ENCODE peak calls at places on chromosomes 2 and 18, in five cellular contexts. One of them, this sample, is unnamed.

GRCh38 chr2:42086500-42086953 is 38.7 kb downstream of the PKDCC start:
- DNase-seq in stimulated activated CD8-positive, alpha-beta memory T cell treated with anti-CD3 and anti-CD28 coated beads, Interleukin-4, amount 100 ng/mL, for 4 hours: no peak
- DNase-seq in Calu3: peak; percentile 60
- DNase-seq in stimulated activated effector memory CD8-positive, alpha-beta T cell treated with anti-CD3 and anti-CD28 coated beads, Interleukin-12 subunit alpha, Interleukin-12 subunit beta, amount 100 ng/mL, for 72 hours: peak; percentile 70
- DNase-seq in Ammon's horn: peak; percentile 84
- DNase-seq in this sample: peak; percentile 69

GRCh38 chr2:189516546-189516945 is 64.0 kb downstream of the SLC40A1 start:
- DNase-seq in stimulated activated CD8-positive, alpha-beta memory T cell treated with anti-CD3 and anti-CD28 coated beads, Interleukin-4, amount 100 ng/mL, for 4 hours: no peak
- DNase-seq in Calu3: no peak
- DNase-seq in stimulated activated effector memory CD8-positive, alpha-beta T cell treated with anti-CD3 and anti-CD28 coated beads, Interleukin-12 subunit alpha, Interleukin-12 subunit beta, amount 100 ng/mL, for 72 hours: no peak
- DNase-seq in Ammon's horn: no peak
- DNase-seq in this sample: no peak

GRCh38 chr2:216651370-216651881 is 18.2 kb downstream of the IGFBP2 start:
- DNase-seq in stimulated activated CD8-positive, alpha-beta memory T cell treated with anti-CD3 and anti-CD28 coated beads, Interleukin-4, amount 100 ng/mL, for 4 hours: no peak
- DNase-seq in Calu3: peak; percentile 70
- DNase-seq in stimulated activated effector memory CD8-positive, alpha-beta T cell treated with anti-CD3 and anti-CD28 coated beads, Interleukin-12 subunit alpha, Interleukin-12 subunit beta, amount 100 ng/mL, for 72 hours: no peak
- DNase-seq in Ammon's horn: no peak
- DNase-seq in this sample: no peak

GRCh38 chr2:174599310-174599941 is 1.8 kb upstream of the WIPF1 start:
- DNase-seq in stimulated activated CD8-positive, alpha-beta memory T cell treated with anti-CD3 and anti-CD28 coated beads, Interleukin-4, amount 100 ng/mL, for 4 hours: no peak
- DNase-seq in Calu3: no peak
- DNase-seq in stimulated activated effector memory CD8-positive, alpha-beta T cell treated with anti-CD3 and anti-CD28 coated beads, Interleukin-12 subunit alpha, Interleukin-12 subunit beta, amount 100 ng/mL, for 72 hours: peak; percentile 45
- DNase-seq in Ammon's horn: no peak
- DNase-seq in this sample: no peak

GRCh38 chr2:189129971-189130370 is 49.6 kb downstream of the COL5A2 start:
- DNase-seq in stimulated activated CD8-positive, alpha-beta memory T cell treated with anti-CD3 and anti-CD28 coated beads, Interleukin-4, amount 100 ng/mL, for 4 hours: no peak
- DNase-seq in Calu3: no peak
- DNase-seq in stimulated activated effector memory CD8-positive, alpha-beta T cell treated with anti-CD3 and anti-CD28 coated beads, Interleukin-12 subunit alpha, Interleukin-12 subunit beta, amount 100 ng/mL, for 72 hours: no peak
- DNase-seq in Ammon's horn: no peak
- DNase-seq in this sample: peak; percentile 24

GRCh38 chr2:173086518-173087213 is 11.0 kb downstream of the MAP3K20 start:
- DNase-seq in stimulated activated CD8-positive, alpha-beta memory T cell treated with anti-CD3 and anti-CD28 coated beads, Interleukin-4, amount 100 ng/mL, for 4 hours: no peak
- DNase-seq in Calu3: no peak
- DNase-seq in stimulated activated effector memory CD8-positive, alpha-beta T cell treated with anti-CD3 and anti-CD28 coated beads, Interleukin-12 subunit alpha, Interleukin-12 subunit beta, amount 100 ng/mL, for 72 hours: no peak
- DNase-seq in Ammon's horn: no peak
- DNase-seq in this sample: no peak

GRCh38 chr2:97857553-97857952 is 138.2 kb downstream of the TMEM131 start:
- DNase-seq in stimulated activated CD8-positive, alpha-beta memory T cell treated with anti-CD3 and anti-CD28 coated beads, Interleukin-4, amount 100 ng/mL, for 4 hours: no peak
- DNase-seq in Calu3: no peak
- DNase-seq in stimulated activated effector memory CD8-positive, alpha-beta T cell treated with anti-CD3 and anti-CD28 coated beads, Interleukin-12 subunit alpha, Interleukin-12 subunit beta, amount 100 ng/mL, for 72 hours: no peak
- DNase-seq in Ammon's horn: no peak
- DNase-seq in this sample: no peak

GRCh38 chr18:26394047-26394654 is 154.2 kb downstream of the KCTD1 start:
- DNase-seq in stimulated activated CD8-positive, alpha-beta memory T cell treated with anti-CD3 and anti-CD28 coated beads, Interleukin-4, amount 100 ng/mL, for 4 hours: no peak
- DNase-seq in Calu3: no peak
- DNase-seq in stimulated activated effector memory CD8-positive, alpha-beta T cell treated with anti-CD3 and anti-CD28 coated beads, Interleukin-12 subunit alpha, Interleukin-12 subunit beta, amount 100 ng/mL, for 72 hours: no peak
- DNase-seq in Ammon's horn: no peak
- DNase-seq in this sample: no peak

GRCh38 chr2:217795706-217796465 is 206.9 kb downstream of the TNS1 start:
- DNase-seq in stimulated activated CD8-positive, alpha-beta memory T cell treated with anti-CD3 and anti-CD28 coated beads, Interleukin-4, amount 100 ng/mL, for 4 hours: no peak
- DNase-seq in Calu3: no peak
- DNase-seq in stimulated activated effector memory CD8-positive, alpha-beta T cell treated with anti-CD3 and anti-CD28 coated beads, Interleukin-12 subunit alpha, Interleukin-12 subunit beta, amount 100 ng/mL, for 72 hours: no peak
- DNase-seq in Ammon's horn: no peak
- DNase-seq in this sample: no peak

GRCh38 chr2:43890855-43891254 is 52.1 kb downstream of the ABCG8 start:
- DNase-seq in stimulated activated CD8-positive, alpha-beta memory T cell treated with anti-CD3 and anti-CD28 coated beads, Interleukin-4, amount 100 ng/mL, for 4 hours: no peak
- DNase-seq in Calu3: no peak
- DNase-seq in stimulated activated effector memory CD8-positive, alpha-beta T cell treated with anti-CD3 and anti-CD28 coated beads, Interleukin-12 subunit alpha, Interleukin-12 subunit beta, amount 100 ng/mL, for 72 hours: no peak
- DNase-seq in Ammon's horn: no peak
- DNase-seq in this sample: no peak

GRCh38 chr2:73982140-73982617 is 2.5 kb upstream of the TET3 start:
- DNase-seq in stimulated activated CD8-positive, alpha-beta memory T cell treated with anti-CD3 and anti-CD28 coated beads, Interleukin-4, amount 100 ng/mL, for 4 hours: no peak
- DNase-seq in Calu3: no peak
- DNase-seq in stimulated activated effector memory CD8-positive, alpha-beta T cell treated with anti-CD3 and anti-CD28 coated beads, Interleukin-12 subunit alpha, Interleukin-12 subunit beta, amount 100 ng/mL, for 72 hours: no peak
- DNase-seq in Ammon's horn: no peak
- DNase-seq in this sample: no peak

This sample was measured in HTR-8/SVneo.